ENCODE peak calls at places on chromosomes 7 and 10, in ten cellular contexts. One of them, this sample, is unnamed.
A peak's percentile ranks its signal among the peaks of the same experiment; 100 is the strongest.

GRCh38 chr10:26215534-26215922 is 1.0 kb upstream of the GAD2 start:
- DNase-seq in NCI-H460: no peak
- DNase-seq in Ammon's horn: no peak
- DNase-seq in germinal center: no peak
- DNase-seq in NCI-H1930: no peak
- DNase-seq in endothelial cell: no peak
- DNase-seq in glutamatergic neuron: peak; percentile 28
- DNase-seq in Calu3: no peak
- DNase-seq in RCC 7860: no peak
- DNase-seq in GM06990: no peak
- DNase-seq in this sample: no peak

GRCh38 chr10:125137601-125138438 is 22.5 kb downstream of the CTBP2 start:
- DNase-seq in NCI-H1930: no peak
- DNase-seq in germinal center: no peak
- DNase-seq in endothelial cell: no peak
- DNase-seq in glutamatergic neuron: no peak
- DNase-seq in NCI-H460: no peak
- DNase-seq in Calu3: no peak
- DNase-seq in Ammon's horn: no peak
- DNase-seq in GM06990: no peak
- DNase-seq in RCC 7860: no peak
- DNase-seq in this sample: peak; percentile 83

GRCh38 chr7:48360574-48360973 is 189.3 kb downstream of the ABCA13 start:
- DNase-seq in germinal center: no peak
- DNase-seq in Ammon's horn: no peak
- DNase-seq in NCI-H1930: no peak
- DNase-seq in NCI-H460: no peak
- DNase-seq in glutamatergic neuron: no peak
- DNase-seq in RCC 7860: no peak
- DNase-seq in endothelial cell: no peak
- DNase-seq in Calu3: no peak
- DNase-seq in GM06990: no peak
- DNase-seq in this sample: no peak

GRCh38 chr7:75925717-75926435 is 10.9 kb downstream of the POR start:
- DNase-seq in germinal center: no peak
- DNase-seq in NCI-H460: no peak
- DNase-seq in Ammon's horn: peak; percentile 38
- DNase-seq in endothelial cell: no peak
- DNase-seq in NCI-H1930: no peak
- DNase-seq in glutamatergic neuron: no peak
- DNase-seq in GM06990: no peak
- DNase-seq in Calu3: no peak
- DNase-seq in RCC 7860: no peak
- DNase-seq in this sample: no peak

GRCh38 chr7:12709731-12710502 is 22.5 kb downstream of the ARL4A start:
- DNase-seq in NCI-H1930: no peak
- DNase-seq in endothelial cell: no peak
- DNase-seq in germinal center: no peak
- DNase-seq in RCC 7860: no peak
- DNase-seq in NCI-H460: no peak
- DNase-seq in glutamatergic neuron: no peak
- DNase-seq in Calu3: no peak
- DNase-seq in GM06990: no peak
- DNase-seq in Ammon's horn: no peak
- DNase-seq in this sample: no peak

GRCh38 chr7:77270081-77270480 is 70.5 kb upstream of the FGL2 start:
- DNase-seq in germinal center: no peak
- DNase-seq in endothelial cell: no peak
- DNase-seq in NCI-H1930: no peak
- DNase-seq in Ammon's horn: no peak
- DNase-seq in Calu3: no peak
- DNase-seq in GM06990: no peak
- DNase-seq in glutamatergic neuron: no peak
- DNase-seq in RCC 7860: no peak
- DNase-seq in NCI-H460: no peak
- DNase-seq in this sample: no peak

GRCh38 chr7:22275574-22276150 is 81.3 kb downstream of the RAPGEF5 start:
- DNase-seq in Ammon's horn: no peak
- DNase-seq in NCI-H460: no peak
- DNase-seq in endothelial cell: no peak
- DNase-seq in germinal center: no peak
- DNase-seq in glutamatergic neuron: no peak
- DNase-seq in Calu3: no peak
- DNase-seq in RCC 7860: no peak
- DNase-seq in NCI-H1930: no peak
- DNase-seq in GM06990: no peak
- DNase-seq in this sample: no peak

GRCh38 chr7:131267631-131268030 is 60.0 kb upstream of the MKLN1 start:
- DNase-seq in glutamatergic neuron: no peak
- DNase-seq in NCI-H460: no peak
- DNase-seq in RCC 7860: no peak
- DNase-seq in Calu3: no peak
- DNase-seq in Ammon's horn: no peak
- DNase-seq in endothelial cell: no peak
- DNase-seq in NCI-H1930: no peak
- DNase-seq in germinal center: no peak
- DNase-seq in GM06990: no peak
- DNase-seq in this sample: no peak

GRCh38 chr10:35598379-35598778 is 6.8 kb upstream of the GJD4 start:
- DNase-seq in NCI-H1930: no peak
- DNase-seq in endothelial cell: no peak
- DNase-seq in Calu3: peak; percentile 35
- DNase-seq in Ammon's horn: no peak
- DNase-seq in germinal center: no peak
- DNase-seq in NCI-H460: no peak
- DNase-seq in glutamatergic neuron: no peak
- DNase-seq in GM06990: no peak
- DNase-seq in RCC 7860: no peak
- DNase-seq in this sample: no peak

GRCh38 chr7:19110026-19110777 is 7.2 kb downstream of the TWIST1 start:
- DNase-seq in germinal center: no peak
- DNase-seq in Calu3: no peak
- DNase-seq in GM06990: no peak
- DNase-seq in NCI-H460: no peak
- DNase-seq in endothelial cell: no peak
- DNase-seq in NCI-H1930: no peak
- DNase-seq in RCC 7860: no peak
- DNase-seq in Ammon's horn: no peak
- DNase-seq in glutamatergic neuron: no peak
- DNase-seq in this sample: no peak

This sample was measured in mucosa of gallbladder.